ENCODE peak calls at places on chromosomes 6 and 20, in nine cellular contexts. U is neural progenitor cell; H is heart right ventricle; V is IMR-90; K is colonic mucosa; M is right lobe of liver; W is CD4-positive, alpha-beta memory T cell; I is left lung; Y is transverse colon. Q is an unnamed sample.

GRCh38 chr6:117547688-117548621 is 54.4 kb downstream of the GOPC start:
- DNase-seq in U (no peak), H (peak), V (peak), K (peak), M (peak), W (peak), I (peak), Y (peak), Q (peak)

GRCh38 chr20:7196481-7196880 is 429.0 kb downstream of the BMP2 start:
- DNase-seq in U (no peak), H (no peak), V (no peak), K (no peak), M (no peak), W (no peak), I (no peak), Y (no peak), Q (no peak)

GRCh38 chr6:76418657-76419217 is 346.3 kb upstream of the IMPG1 start:
- DNase-seq in U (no peak), H (no peak), V (no peak), K (no peak), M (no peak), W (no peak), I (no peak), Y (no peak), Q (no peak)

GRCh38 chr20:24995741-24996448 is 3.3 kb upstream of the APMAP start:
- DNase-seq in U (peak), H (no peak), V (no peak), K (peak), M (no peak), W (no peak), I (no peak), Y (no peak), Q (no peak)

GRCh38 chr6:29702519-29703103 is 20.6 kb upstream of the HLA-F start:
- DNase-seq in U (peak), H (peak), V (no peak), K (peak), M (peak), W (no peak), I (peak), Y (peak), Q (peak)

GRCh38 chr6:105087571-105088211 is 92.1 kb downstream of the POPDC3 start:
- DNase-seq in U (peak), H (peak), V (peak), K (peak), M (no peak), W (peak), I (no peak), Y (peak), Q (peak)

GRCh38 chr20:45179166-45179565 is 4.5 kb downstream of the PI3 start:
- DNase-seq in U (no peak), H (no peak), V (no peak), K (no peak), M (no peak), W (no peak), I (no peak), Y (no peak), Q (no peak)

GRCh38 chr6:44733868-44734267 is 346.4 kb downstream of the CDC5L start:
- DNase-seq in U (no peak), H (peak), V (no peak), K (peak), M (no peak), W (no peak), I (no peak), Y (peak), Q (no peak)

GRCh38 chr6:169559001-169559441 is 142.8 kb downstream of the WDR27 start:
- DNase-seq in U (no peak), H (no peak), V (peak), K (no peak), M (no peak), W (no peak), I (no peak), Y (no peak), Q (no peak)

GRCh38 chr20:48877299-48877698 is 44.2 kb upstream of the ARFGEF2 start:
- DNase-seq in U (no peak), H (no peak), V (no peak), K (peak), M (no peak), W (no peak), I (no peak), Y (no peak), Q (no peak)

DNA sequence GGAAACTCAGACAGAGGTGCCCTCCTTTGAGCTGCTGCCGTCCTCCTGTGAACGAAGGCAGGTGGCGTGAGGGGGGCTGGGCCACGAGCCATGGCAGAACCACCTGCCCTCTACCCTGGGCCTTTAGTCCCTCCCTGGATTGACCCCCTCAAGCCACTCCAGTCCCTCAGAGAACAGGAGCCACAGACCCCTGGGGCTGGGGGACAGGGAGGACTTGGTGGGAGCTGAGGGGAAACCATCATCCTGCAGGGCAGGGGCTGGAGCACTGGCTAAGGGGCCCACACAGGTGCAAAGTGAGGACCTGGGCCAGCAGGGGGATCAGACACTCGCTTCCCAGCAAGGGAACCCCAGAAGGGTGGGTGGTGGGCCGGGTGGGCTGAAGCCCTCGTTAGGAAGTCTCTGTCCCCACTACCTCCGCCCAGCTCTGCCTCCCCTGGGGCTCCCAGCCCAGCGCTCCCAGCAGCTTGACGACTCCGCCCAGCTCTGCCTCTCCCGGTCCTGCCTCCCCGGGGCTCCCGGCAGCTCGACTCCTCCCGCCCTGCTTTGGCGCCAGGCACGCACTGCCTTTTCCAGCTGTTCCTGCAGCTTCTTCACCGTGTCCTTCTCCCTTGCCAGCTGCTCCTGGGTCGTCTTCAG is 44.4 kb downstream of the DSTN start:
- DNase-seq in U (no peak), H (peak), V (peak), K (peak), M (peak), W (no peak), I (peak), Y (peak), Q (no peak)
- H3K27ac ChIP-seq in U (no peak), H (peak), V (no peak), K (peak), M (no peak), W (no peak), I (no peak), Y (peak), Q (no peak)

DNA sequence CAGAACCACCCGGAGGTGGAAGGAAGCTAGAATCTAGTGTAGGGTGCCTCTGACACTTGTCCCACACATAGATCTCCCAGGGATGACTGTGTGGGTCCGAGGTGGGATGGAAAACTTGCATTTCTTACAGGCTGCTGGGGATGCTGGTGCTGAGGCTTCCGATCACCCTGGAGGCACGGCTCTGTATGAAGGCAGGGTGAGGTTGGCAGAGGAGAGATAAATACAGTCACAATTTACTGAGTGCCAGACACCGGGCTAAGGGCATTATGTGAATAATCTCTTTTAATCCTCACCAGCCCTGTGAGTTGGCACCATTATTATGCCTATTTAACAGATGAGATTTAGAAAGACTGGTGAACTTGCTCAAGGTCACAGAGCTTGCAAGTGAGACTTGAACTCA is 250.2 kb upstream of the RREB1 start:
- DNase-seq in U (no peak), H (no peak), V (no peak), K (no peak), M (no peak), W (no peak), I (no peak), Y (no peak), Q (no peak)
- H3K27ac ChIP-seq in U (no peak), H (no peak), V (no peak), K (peak), M (peak), W (no peak), I (peak), Y (peak), Q (no peak)

DNA sequence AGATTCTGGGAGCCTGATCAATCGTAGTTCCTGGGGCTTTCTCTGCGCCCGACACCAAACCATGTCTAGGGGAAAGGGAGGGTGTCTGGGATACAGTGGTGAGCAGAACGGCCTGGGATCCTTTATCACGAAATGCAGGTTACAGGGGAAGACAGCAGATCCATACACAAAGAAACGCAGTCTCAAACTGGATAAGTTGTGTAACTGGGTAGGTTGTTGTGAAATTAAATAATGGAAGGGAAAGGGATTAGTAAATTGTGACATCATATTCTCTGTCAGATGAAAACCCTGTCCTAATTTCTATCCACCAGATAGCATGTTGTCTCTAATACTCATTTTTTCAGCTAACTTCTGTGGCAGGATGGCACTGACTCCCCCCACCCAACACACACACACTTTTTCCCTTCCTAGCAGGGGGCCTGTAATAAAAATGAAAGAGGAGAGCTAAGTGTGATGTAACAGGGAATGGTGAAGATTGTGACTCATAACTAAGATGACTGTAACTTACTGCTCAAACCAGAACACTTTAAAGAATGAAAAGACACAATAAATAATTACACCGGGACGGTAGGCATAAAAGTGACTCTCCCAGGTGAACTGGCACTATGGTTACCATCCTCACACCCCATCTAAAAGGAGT is 758 bp upstream of the TRPC4AP start:
- DNase-seq in U (no peak), H (no peak), V (peak), K (no peak), M (no peak), W (no peak), I (no peak), Y (no peak), Q (no peak)
- H3K27ac ChIP-seq in U (no peak), H (peak), V (peak), K (peak), M (peak), W (peak), I (peak), Y (peak), Q (peak)

GRCh38 chr6:43683708-43684455 is 3.7 kb downstream of the MRPS18A start:
- DNase-seq in U (no peak), H (no peak), V (no peak), K (no peak), M (no peak), W (no peak), I (no peak), Y (no peak), Q (no peak)

GRCh38 chr6:43682724-43683429 is 4.7 kb downstream of the MRPS18A start:
- DNase-seq in U (no peak), H (no peak), V (no peak), K (no peak), M (no peak), W (no peak), I (no peak), Y (no peak), Q (no peak)

GRCh38 chr6:43680583-43681120 is 6.9 kb downstream of the MRPS18A start:
- DNase-seq in U (no peak), H (no peak), V (no peak), K (no peak), M (no peak), W (no peak), I (no peak), Y (no peak), Q (no peak)

GRCh38 chr6:43679057-43679456 is 8.5 kb downstream of the MRPS18A start:
- DNase-seq in U (no peak), H (no peak), V (no peak), K (no peak), M (no peak), W (no peak), I (no peak), Y (no peak), Q (no peak)

DNA sequence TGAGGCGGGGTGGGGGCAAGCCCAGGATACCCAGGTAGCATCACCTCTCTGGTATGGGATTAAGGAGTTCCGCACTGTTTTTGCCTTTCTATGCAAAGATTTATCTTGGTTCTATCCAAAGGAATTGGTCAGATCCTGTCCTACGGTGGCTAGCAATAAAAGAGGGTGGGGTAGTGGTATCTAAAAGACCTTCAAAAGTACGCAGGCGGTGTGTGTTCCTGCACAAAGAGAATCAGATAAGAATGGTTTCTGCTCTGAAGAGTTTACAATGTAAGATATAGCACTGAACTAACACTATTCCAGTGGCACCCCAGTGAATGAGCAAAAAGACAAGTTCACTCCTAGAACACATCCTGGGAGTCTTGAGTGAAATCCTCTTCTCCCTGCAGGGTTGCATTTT is 6.3 kb downstream of the MRPS18A start:
- DNase-seq in U (no peak), H (no peak), V (no peak), K (peak), M (no peak), W (no peak), I (no peak), Y (no peak), Q (no peak)
- H3K27ac ChIP-seq in U (no peak), H (no peak), V (no peak), K (peak), M (no peak), W (no peak), I (no peak), Y (peak), Q (no peak)

GRCh38 chr6:108594640-108595039 is 33.9 kb downstream of the FOXO3 start:
- DNase-seq in U (no peak), H (no peak), V (no peak), K (peak), M (peak), W (no peak), I (no peak), Y (no peak), Q (no peak)

GRCh38 chr6:108597601-108598315 is 37.0 kb downstream of the FOXO3 start:
- DNase-seq in U (no peak), H (no peak), V (peak), K (no peak), M (no peak), W (no peak), I (no peak), Y (no peak), Q (no peak)

GRCh38 chr6:108596947-108597346 is 36.2 kb downstream of the FOXO3 start:
- DNase-seq in U (no peak), H (no peak), V (no peak), K (no peak), M (no peak), W (no peak), I (no peak), Y (no peak), Q (no peak)

GRCh38 chr6:108592371-108593337 is 31.9 kb downstream of the FOXO3 start:
- DNase-seq in U (peak), H (no peak), V (peak), K (peak), M (no peak), W (peak), I (no peak), Y (peak), Q (no peak)

DNA sequence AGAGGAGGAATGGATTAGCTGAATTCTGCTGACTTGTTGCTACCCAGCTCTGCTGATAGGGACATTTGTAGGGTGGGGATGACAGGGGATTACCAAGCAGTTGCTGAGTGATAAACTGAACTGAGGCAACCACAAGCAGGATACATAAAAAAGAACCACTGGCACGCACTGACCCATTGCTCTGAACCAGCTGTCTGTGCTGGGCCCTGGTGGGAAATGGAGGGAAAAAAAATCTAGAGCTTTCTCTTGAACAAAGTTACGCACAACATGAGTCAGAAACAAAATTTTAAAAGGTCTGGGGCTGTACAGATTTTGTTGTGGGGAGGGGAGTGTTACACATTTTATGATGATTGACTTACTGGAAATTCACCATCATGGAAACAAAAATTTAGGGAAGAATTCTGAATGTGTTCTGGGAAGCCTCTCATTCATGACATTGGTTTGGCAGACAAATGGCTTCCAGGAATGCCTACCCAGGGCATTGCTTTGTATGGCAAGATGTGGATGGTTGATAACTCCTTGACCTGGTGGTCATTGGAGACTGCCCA is 37.7 kb downstream of the FOXO3 start:
- DNase-seq in U (no peak), H (no peak), V (peak), K (no peak), M (no peak), W (no peak), I (no peak), Y (no peak), Q (peak)
- H3K27ac ChIP-seq in U (no peak), H (peak), V (no peak), K (peak), M (no peak), W (no peak), I (peak), Y (peak), Q (no peak)

GRCh38 chr6:111444794-111445193 is 38.2 kb downstream of the REV3L start:
- DNase-seq in U (no peak), H (no peak), V (no peak), K (no peak), M (no peak), W (no peak), I (no peak), Y (no peak), Q (no peak)
- H3K27ac ChIP-seq in U (no peak), H (no peak), V (no peak), K (no peak), M (no peak), W (no peak), I (no peak), Y (no peak), Q (no peak)

GRCh38 chr6:139291813-139292619 is at the start of gene TXLNB:
- DNase-seq in U (peak), H (peak), V (peak), K (peak), M (peak), W (peak), I (peak), Y (peak), Q (no peak)
- H3K27ac ChIP-seq in U (no peak), H (peak), V (peak), K (peak), M (peak), W (peak), I (peak), Y (peak), Q (no peak)

Q was measured in WERI-Rb-1.